ENCODE peak calls at places on chromosome 5, in four cellular contexts. M is GM03348; X is WERI-Rb-1; H is activated CD4-positive, alpha-beta T cell treated with anti-CD3 and anti-CD28 coated beads, Interleukin-2, amount 10 ng/mL, durations not matched to agents 7 days and 5 days. F is an unnamed sample.

GRCh38 chr5:63240063-63240755 is 661.6 kb downstream of the LRRC70 start:
- DNase-seq in M (no peak), X (no peak), H (no peak), F (no peak)

GRCh38 chr5:150672237-150672883 is 11.3 kb downstream of the MYOZ3 start:
- DNase-seq in M (peak; percentile 64), H (peak; percentile 30), X (no peak), F (no peak)

GRCh38 chr5:80192507-80193241 is 63.2 kb downstream of the SERINC5 start:
- DNase-seq in H (peak; percentile 35), X (no peak), M (peak; percentile 72), F (no peak)

GRCh38 chr5:92695123-92696084 is 885.6 kb downstream of the NR2F1-AS1 start:
- DNase-seq in X (no peak), H (no peak), M (no peak), F (no peak)

GRCh38 chr5:56838409-56839039 is 23.2 kb downstream of the MAP3K1 start:
- DNase-seq in X (no peak), H (no peak), M (peak; percentile 62), F (peak; percentile 53)

GRCh38 chr5:1208743-1209551 is 7.6 kb downstream of the SLC6A19 start:
- DNase-seq in H (no peak), X (peak; percentile 93), M (peak; percentile 81), F (no peak)

GRCh38 chr5:127028822-127029457 is 1.4 kb downstream of the MARCHF3 start:
- DNase-seq in X (peak; percentile 65), M (no peak), H (no peak), F (peak; percentile 82)

GRCh38 chr5:116778015-116778414 is 203.4 kb upstream of the SEMA6A start:
- DNase-seq in H (no peak), M (no peak), X (peak; percentile 35), F (peak; percentile 78)

GRCh38 chr5:72378636-72379289 is 58.6 kb downstream of the PTCD2 start:
- DNase-seq in H (no peak), M (peak; percentile 60), X (no peak), F (peak; percentile 90)

GRCh38 chr5:68343421-68343826 is 127.9 kb downstream of the PIK3R1 start:
- DNase-seq in X (no peak), H (no peak), M (peak; percentile 76), F (peak; percentile 4)

GRCh38 chr5:36090033-36090432 is 23.4 kb upstream of the UGT3A2 start:
- DNase-seq in X (peak; percentile 79), M (no peak), H (peak; percentile 19), F (peak; percentile 64)

GRCh38 chr5:59460368-59461153 is 433.0 kb downstream of the PDE4D start:
- DNase-seq in X (peak; percentile 56), M (no peak), H (no peak), F (no peak)

GRCh38 chr5:135398160-135398854 is 724 bp downstream of the MACROH2A1 start:
- DNase-seq in X (peak; percentile 52), H (peak; percentile 60), M (peak; percentile 66), F (peak; percentile 50)

GRCh38 chr5:116703923-116704322 is 129.3 kb upstream of the SEMA6A start:
- DNase-seq in H (no peak), X (no peak), M (no peak), F (no peak)

GRCh38 chr5:52427615-52428014 is 360.1 kb upstream of the ITGA1 start:
- DNase-seq in X (no peak), H (no peak), M (no peak), F (no peak)

GRCh38 chr5:164501344-164501743 is 995.9 kb downstream of the MAT2B start:
- DNase-seq in H (no peak), X (no peak), M (no peak), F (no peak)

GRCh38 chr5:123035320-123035949 is 1.1 kb downstream of the PPIC start:
- DNase-seq in M (peak; percentile 66), H (no peak), X (peak; percentile 67), F (no peak)

GRCh38 chr5:154401931-154402330 is 43.9 kb upstream of the SAP30L start:
- DNase-seq in M (no peak), X (no peak), H (no peak), F (no peak)

GRCh38 chr5:6448622-6449464 is at the start of gene UBE2QL1:
- DNase-seq in X (peak; percentile 56), M (no peak), H (no peak), F (no peak)

GRCh38 chr5:132003170-132003744 is 8.2 kb downstream of the ACSL6 start:
- DNase-seq in M (no peak), X (peak; percentile 32), H (no peak), F (peak; percentile 48)

GRCh38 chr5:57468481-57469165 is 14.0 kb downstream of the ACTBL2 start:
- DNase-seq in X (no peak), M (peak; percentile 69), H (no peak), F (no peak)

GRCh38 chr5:15966651-15967050 is 212.9 kb downstream of the MARCHF11 start:
- DNase-seq in H (no peak), M (peak; percentile 12), X (no peak), F (no peak)

GRCh38 chr5:93831449-93831848 is 90.0 kb upstream of the POU5F2 start:
- DNase-seq in X (peak; percentile 14), M (peak; percentile 82), H (no peak), F (peak; percentile 80)

GRCh38 chr5:79736528-79737514 is 47.2 kb downstream of the CMYA5 start:
- DNase-seq in X (no peak), H (peak; percentile 59), M (no peak), F (no peak)